ENCODE peak calls at places on chromosomes 11 and 22, in five cellular contexts. O is NCI-H1930; K is activated CD4-positive, alpha-beta T cell treated with anti-CD3 and anti-CD28 coated beads, Interleukin-2, amount 50 U/mL, for 1 hour; X is EL; B is DMS79 treated with DMSO at 0.1 percent for 48 hours. L is an unnamed sample.

GRCh38 chr11:38460901-38461300 is 1862.9 kb upstream of the RAG2 start:
- DNase-seq in K (no peak), X (peak; percentile 92), O (no peak), B (no peak), L (peak; percentile 11)

GRCh38 chr11:128422576-128423370 is 164.6 kb downstream of the ETS1 start:
- DNase-seq in B (peak; percentile 83), K (peak; percentile 88), O (no peak), X (no peak), L (peak; percentile 5)

GRCh38 chr22:28185130-28185529 is 266.1 kb upstream of the PITPNB start:
- DNase-seq in O (no peak), X (no peak), B (no peak), K (no peak), L (no peak)

GRCh38 chr11:73001615-73002014 is 140.5 kb downstream of the FCHSD2 start:
- DNase-seq in O (peak; percentile 18), B (no peak), K (no peak), X (peak; percentile 6), L (no peak)

GRCh38 chr11:124108158-124108557 is 7.1 kb upstream of the VWA5A start:
- DNase-seq in K (no peak), X (no peak), B (no peak), O (peak; percentile 29), L (peak; percentile 40)

GRCh38 chr11:76506833-76507232 is 62.0 kb downstream of the EMSY start:
- DNase-seq in O (no peak), B (no peak), K (no peak), X (no peak), L (no peak)

GRCh38 chr22:49632199-49633009 is 195.3 kb downstream of the BRD1 start:
- DNase-seq in K (no peak), B (peak; percentile 47), X (no peak), O (peak; percentile 36), L (peak; percentile 76)

GRCh38 chr11:34427171-34427805 is 11.4 kb upstream of the CAT start:
- DNase-seq in B (peak; percentile 38), O (no peak), K (no peak), X (peak; percentile 91), L (no peak)

GRCh38 chr22:42344391-42344861 is 74.0 kb upstream of the TCF20 start:
- DNase-seq in K (no peak), O (no peak), X (peak; percentile 26), B (no peak), L (peak; percentile 46)

GRCh38 chr22:35842954-35843353 is 125.3 kb downstream of the APOL5 start:
- DNase-seq in O (peak; percentile 12), B (no peak), K (no peak), X (peak; percentile 67), L (peak; percentile 59)

GRCh38 chr11:57303280-57303989 is 21.3 kb downstream of the TNKS1BP1 start:
- DNase-seq in O (no peak), K (no peak), X (no peak), B (no peak), L (no peak)

GRCh38 chr11:64734786-64735761 is 8.9 kb downstream of the RASGRP2 start:
- DNase-seq in X (no peak), K (no peak), O (no peak), B (no peak), L (no peak)

GRCh38 chr11:57341250-57341808 is 3.2 kb downstream of the P2RX3 start:
- DNase-seq in K (no peak), O (no peak), X (no peak), B (no peak), L (no peak)

GRCh38 chr11:1749787-1750351 is 526 bp downstream of the IFITM10 start:
- DNase-seq in B (no peak), X (peak; percentile 75), O (no peak), K (no peak), L (no peak)

GRCh38 chr22:36590441-36591056 is 61.6 kb upstream of the EIF3D start:
- DNase-seq in K (no peak), X (no peak), O (no peak), B (no peak), L (no peak)

GRCh38 chr11:5992604-5993251 is 5.9 kb upstream of the OR52L1 start:
- DNase-seq in O (peak; percentile 27), B (no peak), K (no peak), X (peak; percentile 20), L (peak; percentile 30)

GRCh38 chr11:108959124-108959761 is 294.4 kb downstream of the DDX10 start:
- DNase-seq in O (no peak), B (no peak), K (no peak), X (no peak), L (no peak)

GRCh38 chr11:47905358-47906059 is 57.4 kb upstream of the NUP160 start:
- DNase-seq in B (no peak), O (no peak), X (peak; percentile 88), K (no peak), L (peak; percentile 85)

GRCh38 chr22:49322861-49323622 is 504.6 kb downstream of the BRD1 start:
- DNase-seq in O (no peak), B (no peak), X (no peak), K (no peak), L (no peak)

GRCh38 chr22:22060200-22061084 is 77.9 kb upstream of the TOP3B start:
- DNase-seq in K (peak; percentile 46), O (peak; percentile 72), B (no peak), X (peak; percentile 29), L (peak; percentile 44)

L was measured in NCI-H524.